ENCODE peak calls at places on chromosomes 3 and 15, in six cellular contexts. N is CD8-positive, alpha-beta T cell; A is IMR-90; O is gastrocnemius medialis; M is stomach; L is brain microvascular endothelial cell. Y is an unnamed sample.

GRCh38 chr15:58042006-58042405 is 23.5 kb downstream of the ALDH1A2 start:
- DNase-seq in M (no peak), L (no peak), N (no peak), O (no peak), A (no peak), Y (no peak)

GRCh38 chr3:99783009-99783573 is 34.6 kb upstream of the CMSS1 start:
- DNase-seq in L (peak), A (peak), O (no peak), N (no peak), M (no peak), Y (no peak)

GRCh38 chr3:65729553-65729952 is 309.2 kb downstream of the MAGI1 start:
- DNase-seq in L (peak), N (no peak), M (no peak), A (peak), O (no peak), Y (no peak)

GRCh38 chr15:86231864-86232801 is 152.5 kb downstream of the AGBL1 start:
- DNase-seq in A (no peak), N (peak), L (peak), M (no peak), O (no peak), Y (peak)

GRCh38 chr3:64214697-64215018 is 10.6 kb downstream of the PRICKLE2 start:
- DNase-seq in L (no peak), O (no peak), N (no peak), A (peak), M (no peak), Y (peak)

GRCh38 chr15:64926661-64927060 is 15.0 kb downstream of the ANKDD1A start:
- DNase-seq in A (no peak), O (no peak), N (no peak), L (no peak), M (no peak), Y (peak)

GRCh38 chr3:126441256-126441880 is 34.3 kb downstream of the ZXDC start:
- DNase-seq in A (no peak), M (peak), O (no peak), N (no peak), L (no peak), Y (peak)

GRCh38 chr3:86937306-86937791 is 53.6 kb downstream of the VGLL3 start:
- DNase-seq in A (peak), L (peak), N (no peak), M (no peak), O (peak), Y (peak)

GRCh38 chr3:111947179-111947727 is 31.6 kb upstream of the ABHD10 start:
- DNase-seq in O (no peak), M (no peak), L (peak), N (no peak), A (peak), Y (no peak)

GRCh38 chr3:123813876-123814275 is 70.3 kb downstream of the MYLK start:
- DNase-seq in O (no peak), L (peak), M (no peak), A (no peak), N (no peak), Y (no peak)

GRCh38 chr3:78992400-78992799 is 775.4 kb downstream of the ROBO1 start:
- DNase-seq in A (no peak), L (no peak), N (no peak), O (no peak), M (no peak), Y (no peak)

DNA sequence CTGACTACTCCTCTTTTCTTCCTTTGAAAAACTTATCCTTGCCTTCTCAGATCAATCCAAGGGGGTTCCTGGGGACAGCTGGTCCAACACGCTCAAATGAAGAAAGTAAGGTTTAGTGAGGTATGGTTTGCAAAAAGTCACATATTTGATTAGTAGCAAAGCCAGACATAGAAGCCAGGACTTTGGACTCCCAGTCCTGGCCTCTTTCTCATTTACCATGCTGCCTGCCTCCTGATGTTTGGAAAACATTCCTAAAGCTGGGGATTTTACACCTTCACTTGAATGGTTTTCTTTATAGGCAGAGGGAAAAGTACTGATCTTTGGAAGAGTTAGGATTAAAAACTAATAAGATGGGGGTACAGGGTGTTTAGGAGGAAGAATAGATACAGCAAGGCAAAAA is 14.6 kb downstream of the POPDC2 start:
- DNase-seq in L (no peak), O (no peak), N (no peak), M (no peak), A (no peak), Y (no peak)
- H3K27ac ChIP-seq in L (no peak), O (peak), N (no peak), M (no peak), A (no peak), Y (peak)

GRCh38 chr3:179717219-179717618 is 64.4 kb downstream of the USP13 start:
- DNase-seq in O (no peak), L (no peak), N (no peak), A (no peak), M (no peak), Y (no peak)
- H3K27ac ChIP-seq in O (peak), L (peak), N (no peak), A (peak), M (no peak), Y (peak)

DNA sequence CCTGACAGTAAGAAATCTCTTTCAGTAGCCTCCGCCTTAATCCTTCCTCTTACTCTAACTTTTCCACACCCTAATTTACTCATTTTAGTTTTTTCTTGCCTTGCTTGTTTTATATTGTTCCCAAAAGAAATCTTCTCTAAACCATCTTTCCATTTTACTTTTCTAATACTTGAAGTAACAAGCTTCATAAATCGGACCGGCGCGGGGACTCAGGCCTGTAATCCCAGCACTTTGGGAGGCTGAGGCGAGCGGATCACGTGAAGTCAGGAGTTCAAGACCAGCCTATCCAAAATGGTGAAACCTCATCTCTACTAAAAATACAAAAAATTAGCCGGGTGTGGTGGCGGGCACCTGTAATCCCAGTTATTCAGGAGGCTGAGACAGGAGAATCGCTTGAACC is 17.3 kb downstream of the ZNF148 start:
- DNase-seq in M (no peak), A (no peak), L (no peak), N (no peak), O (no peak), Y (no peak)
- H3K27ac ChIP-seq in M (no peak), A (no peak), L (no peak), N (peak), O (peak), Y (no peak)

DNA sequence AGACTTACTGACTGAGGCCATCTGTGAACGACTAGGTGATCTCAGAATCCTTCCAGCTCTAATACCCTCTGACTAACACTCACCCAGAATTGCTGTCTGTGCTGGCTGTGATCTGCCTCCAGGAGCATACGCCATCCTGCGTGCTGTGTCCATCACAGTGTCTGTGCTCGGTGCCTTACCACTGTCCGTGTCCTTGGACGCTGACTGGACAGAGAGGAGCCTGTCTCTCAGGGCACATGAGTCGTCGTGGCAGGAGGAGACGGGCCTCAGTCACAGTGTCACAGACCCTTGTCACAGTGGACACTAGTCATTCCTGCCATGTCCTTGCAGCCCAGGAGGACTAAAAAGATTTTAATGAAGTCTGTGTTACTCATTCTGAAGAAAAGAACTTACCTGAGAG is 83.1 kb downstream of the LMLN start:
- DNase-seq in M (no peak), L (no peak), O (no peak), A (no peak), N (no peak), Y (no peak)
- H3K27ac ChIP-seq in M (no peak), L (no peak), O (no peak), A (no peak), N (no peak), Y (no peak)

GRCh38 chr15:67061811-67062348 is 3.5 kb upstream of the SMAD3 start:
- DNase-seq in O (no peak), A (no peak), L (no peak), M (no peak), N (no peak), Y (no peak)

GRCh38 chr15:67063689-67064606 is 1.5 kb upstream of the SMAD3 start:
- DNase-seq in A (peak), N (no peak), M (peak), L (no peak), O (no peak), Y (no peak)

GRCh38 chr15:67064607-67065530 is 533 bp upstream of the SMAD3 start:
- DNase-seq in M (peak), L (no peak), A (no peak), N (no peak), O (no peak), Y (peak)

GRCh38 chr15:67065531-67066005 is at the start of gene SMAD3:
- DNase-seq in O (peak), A (peak), L (peak), N (peak), M (peak), Y (peak)

GRCh38 chr15:67062365-67062985 is 2.9 kb upstream of the SMAD3 start:
- DNase-seq in N (no peak), M (no peak), A (no peak), L (no peak), O (no peak), Y (no peak)
- H3K27ac ChIP-seq in N (no peak), M (no peak), A (no peak), L (no peak), O (no peak), Y (no peak)

DNA sequence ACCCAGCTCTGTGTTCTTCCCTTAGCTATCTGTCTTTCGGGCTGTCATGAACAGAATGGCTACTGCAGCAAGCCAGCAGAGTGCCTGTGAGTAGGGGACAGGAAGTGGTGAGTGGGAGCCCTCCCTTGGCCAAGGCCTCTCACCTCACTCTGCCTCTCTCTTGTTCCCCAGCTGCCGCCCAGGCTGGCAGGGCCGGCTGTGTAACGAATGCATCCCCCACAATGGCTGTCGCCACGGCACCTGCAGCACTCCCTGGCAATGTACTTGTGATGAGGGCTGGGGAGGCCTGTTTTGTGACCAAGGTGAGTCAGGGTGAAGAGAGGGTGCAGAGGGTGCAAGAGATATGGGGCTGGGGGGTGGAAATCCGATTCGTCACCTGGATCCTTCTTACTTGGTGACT is 3.0 kb downstream of the DLL4 start:
- DNase-seq in N (no peak), A (no peak), O (no peak), M (no peak), L (no peak), Y (no peak)
- H3K27ac ChIP-seq in N (no peak), A (no peak), O (peak), M (peak), L (no peak), Y (peak)

GRCh38 chr3:127714151-127714571 is 41.4 kb downstream of the ABTB1 start:
- DNase-seq in N (no peak), L (no peak), A (no peak), O (no peak), M (no peak), Y (no peak)

GRCh38 chr3:127712881-127713771 is 40.4 kb downstream of the ABTB1 start:
- DNase-seq in M (no peak), N (no peak), A (no peak), L (no peak), O (no peak), Y (no peak)

GRCh38 chr3:127716334-127716733 is 43.6 kb downstream of the ABTB1 start:
- DNase-seq in A (no peak), L (no peak), N (no peak), M (no peak), O (no peak), Y (no peak)

GRCh38 chr3:127715541-127715940 is 42.8 kb downstream of the ABTB1 start:
- DNase-seq in A (no peak), M (no peak), L (no peak), O (no peak), N (no peak), Y (no peak)

GRCh38 chr3:127714866-127715265 is 42.1 kb downstream of the ABTB1 start:
- DNase-seq in O (no peak), N (no peak), M (no peak), L (no peak), A (no peak), Y (no peak)
- H3K27ac ChIP-seq in O (peak), N (no peak), M (no peak), L (no peak), A (no peak), Y (no peak)

DNA sequence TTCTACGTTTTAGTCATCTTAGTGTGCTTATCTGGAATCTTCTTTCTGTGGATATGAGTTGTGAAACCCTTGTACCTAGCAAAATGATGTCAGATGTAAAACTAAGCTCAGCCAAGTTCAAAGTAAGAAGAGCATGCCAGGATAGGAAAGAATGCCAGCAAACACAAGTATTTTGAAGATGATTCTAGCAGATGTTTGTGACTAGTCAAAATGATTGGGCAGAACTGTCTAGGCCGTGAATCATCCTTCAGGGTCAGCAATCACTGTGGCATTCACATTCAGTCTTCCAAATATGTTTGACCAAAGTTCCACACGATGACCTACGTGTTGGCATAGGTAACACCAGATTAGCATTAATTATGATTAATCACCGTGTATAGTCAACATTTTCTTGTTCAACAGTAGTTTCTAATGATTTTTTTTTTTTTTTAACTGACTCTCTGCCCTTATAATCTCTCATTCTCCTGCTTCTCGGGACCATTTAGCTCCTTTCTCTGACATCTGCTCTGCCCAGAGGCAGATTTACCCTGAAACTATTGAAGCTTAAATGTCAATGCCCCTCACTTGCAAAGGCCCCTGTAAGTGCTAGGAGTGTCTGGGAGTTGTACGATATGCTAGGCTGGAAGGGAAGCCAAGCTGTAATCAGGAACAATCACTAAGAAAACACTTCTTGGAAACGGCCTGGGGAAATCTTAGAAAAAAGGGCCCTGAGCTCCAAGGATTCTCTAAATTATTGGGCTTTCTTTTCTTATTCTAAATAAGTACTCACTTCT is 5.7 kb upstream of the PLOD2 start:
- DNase-seq in L (peak), M (no peak), N (no peak), O (no peak), A (peak), Y (no peak)
- H3K27ac ChIP-seq in L (peak), M (peak), N (no peak), O (no peak), A (peak), Y (peak)

GRCh38 chr3:98655666-98656065 is 62.3 kb upstream of the CPOX start:
- DNase-seq in A (peak), O (no peak), N (no peak), L (peak), M (no peak), Y (no peak)
- H3K27ac ChIP-seq in A (no peak), O (no peak), N (no peak), L (no peak), M (no peak), Y (no peak)

Y was measured in uterus.